ENCODE peak calls at places on chromosome 22, in seven cellular contexts. F, H, R, S, D, M and A are unnamed samples.

GRCh38 chr22:25403752-25404471 is 160.6 kb upstream of the GRK3 start:
- DNase-seq in F (no peak), H (peak), R (no peak), S (no peak), D (no peak), M (no peak), A (no peak)

GRCh38 chr22:38416621-38417251 is 38.3 kb downstream of the KCNJ4 start:
- DNase-seq in F (no peak), H (no peak), R (no peak), S (no peak), D (peak), M (no peak), A (no peak)

GRCh38 chr22:41001722-41002122 is 50.5 kb downstream of the RBX1 start:
- DNase-seq in F (no peak), H (peak), R (no peak), S (no peak), D (no peak), M (no peak), A (peak)

GRCh38 chr22:23078462-23078787 is 8.1 kb downstream of the GNAZ start:
- DNase-seq in F (no peak), H (no peak), R (no peak), S (no peak), D (no peak), M (no peak), A (no peak)

GRCh38 chr22:33983558-33983957 is 63.3 kb upstream of the LARGE1 start:
- DNase-seq in F (no peak), H (no peak), R (no peak), S (no peak), D (no peak), M (no peak), A (no peak)

GRCh38 chr22:47215851-47216250 is 453.4 kb downstream of the TBC1D22A start:
- DNase-seq in F (no peak), H (no peak), R (no peak), S (no peak), D (peak), M (peak), A (no peak)

GRCh38 chr22:27628341-27628740 is 173.2 kb downstream of the MN1 start:
- DNase-seq in F (no peak), H (no peak), R (no peak), S (no peak), D (no peak), M (no peak), A (no peak)

GRCh38 chr22:46432164-46433068 is 96.9 kb downstream of the TRMU start:
- DNase-seq in F (peak), H (no peak), R (no peak), S (no peak), D (no peak), M (peak), A (no peak)

GRCh38 chr22:38925571-38926041 is 31.8 kb upstream of the APOBEC3A start:
- DNase-seq in F (no peak), H (peak), R (no peak), S (no peak), D (peak), M (no peak), A (no peak)

GRCh38 chr22:40040927-40041326 is 46.2 kb downstream of the FAM83F start:
- DNase-seq in F (no peak), H (no peak), R (peak), S (no peak), D (peak), M (no peak), A (no peak)

GRCh38 chr22:47016636-47017035 is 254.2 kb downstream of the TBC1D22A start:
- DNase-seq in F (no peak), H (no peak), R (no peak), S (no peak), D (peak), M (no peak), A (no peak)

GRCh38 chr22:21652547-21653545 is 10.7 kb downstream of the SDF2L1 start:
- DNase-seq in F (peak), H (no peak), R (no peak), S (no peak), D (no peak), M (no peak), A (no peak)

GRCh38 chr22:24937114-24937513 is 9.4 kb downstream of the LHFPL7 start:
- DNase-seq in F (no peak), H (no peak), R (no peak), S (no peak), D (no peak), M (no peak), A (no peak)

DNA sequence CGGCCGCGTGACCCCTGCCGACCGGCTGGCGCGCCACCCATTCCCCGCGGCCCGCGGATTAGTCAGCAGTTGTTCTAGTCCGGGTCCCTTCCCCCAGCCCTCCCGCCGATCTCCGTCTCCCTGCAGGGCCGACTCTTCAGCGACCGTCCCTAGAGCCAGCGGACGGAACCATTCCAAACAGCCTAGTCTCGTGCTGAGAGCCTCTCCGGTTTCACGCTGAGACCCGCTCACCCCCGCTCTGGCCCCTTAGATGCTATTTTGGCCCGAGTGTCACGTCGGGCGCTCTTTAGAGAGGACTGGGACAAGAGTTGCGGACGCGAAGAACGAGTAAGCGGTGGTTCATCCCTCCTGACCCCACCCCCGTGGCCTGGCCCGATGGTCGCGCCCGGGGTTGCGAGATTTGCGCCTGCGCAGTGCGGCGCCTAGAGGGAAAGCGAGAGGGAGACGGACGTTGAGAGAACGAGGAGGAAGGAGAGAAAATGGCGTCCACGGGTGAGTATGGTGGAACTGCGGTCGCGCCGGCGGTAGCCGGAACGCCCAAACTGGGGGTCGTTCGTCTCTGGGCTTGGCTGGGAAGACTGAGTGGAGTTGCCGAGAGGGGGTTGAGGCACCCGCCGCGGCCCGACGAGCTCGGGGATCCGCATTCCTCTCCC is at the start of the genes EWSR1 and RHBDD3:
- DNase-seq in F (peak), H (peak), R (peak), S (peak), D (peak), M (peak), A (peak)
- TF ChIP-seq POLR2A in F (peak), H (peak), R (peak), S (peak), D (no peak), M (peak), A (peak)

GRCh38 chr22:29110946-29111345 is 38.1 kb downstream of the KREMEN1 start:
- DNase-seq in F (no peak), H (no peak), R (no peak), S (no peak), D (no peak), M (no peak), A (no peak)

GRCh38 chr22:29108137-29108536 is 35.3 kb downstream of the KREMEN1 start:
- DNase-seq in F (no peak), H (peak), R (no peak), S (peak), D (no peak), M (no peak), A (peak)

GRCh38 chr22:29112102-29112501 is 39.3 kb downstream of the KREMEN1 start:
- DNase-seq in F (no peak), H (no peak), R (no peak), S (no peak), D (no peak), M (no peak), A (no peak)

GRCh38 chr22:29112680-29113079 is 39.8 kb downstream of the KREMEN1 start:
- DNase-seq in F (no peak), H (peak), R (no peak), S (no peak), D (no peak), M (no peak), A (no peak)

GRCh38 chr22:29109853-29110252 is 37.0 kb downstream of the KREMEN1 start:
- DNase-seq in F (no peak), H (peak), R (no peak), S (no peak), D (no peak), M (no peak), A (no peak)
- TF ChIP-seq POLR2A in F (no peak), H (no peak), R (no peak), S (no peak), D (no peak), M (no peak), A (no peak)

DNA sequence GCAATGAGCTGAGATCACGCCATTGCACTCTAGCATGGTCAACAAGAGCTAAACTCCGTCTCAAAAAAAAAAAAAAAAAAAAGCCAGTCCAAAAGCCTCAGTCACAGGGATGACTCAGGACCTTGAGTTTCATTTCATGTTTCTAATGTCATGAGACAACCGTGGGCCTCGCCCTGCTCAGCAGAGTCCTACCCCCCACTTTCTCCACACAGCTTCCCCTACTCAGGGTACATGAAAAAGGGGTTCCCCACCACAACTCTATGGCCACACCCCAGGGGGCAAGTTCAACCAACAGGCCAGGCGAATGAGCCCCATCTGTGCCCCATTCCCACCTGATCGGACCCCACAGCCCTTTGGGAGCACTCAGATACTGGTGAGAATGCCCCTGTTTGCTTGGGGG is 24.3 kb upstream of the ADA2 start:
- DNase-seq in F (no peak), H (no peak), R (no peak), S (no peak), D (no peak), M (peak), A (peak)
- TF ChIP-seq POLR2A in F (no peak), H (no peak), R (no peak), S (no peak), D (no peak), M (no peak), A (no peak)

DNA sequence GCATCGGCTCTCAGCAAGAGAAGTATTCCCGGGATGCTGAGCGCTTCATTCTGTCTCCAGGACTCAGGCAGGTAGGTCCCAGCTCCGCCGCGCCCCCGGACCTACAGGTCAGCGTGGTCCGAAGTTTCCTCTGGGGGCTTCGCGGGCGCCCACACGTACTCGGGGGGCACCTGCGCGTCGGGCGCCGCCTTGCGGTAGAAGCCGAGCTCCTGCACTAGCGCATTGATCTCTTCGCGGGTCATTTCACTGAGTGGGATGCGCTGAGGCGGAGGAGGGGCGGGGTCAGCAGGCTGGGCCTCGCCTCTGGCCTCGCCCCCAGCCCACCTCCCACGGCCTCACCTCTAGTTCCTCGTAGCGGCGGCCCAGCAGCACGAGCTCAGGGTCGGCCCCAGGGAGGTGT is 2.5 kb downstream of the SELENOM start:
- DNase-seq in F (peak), H (no peak), R (no peak), S (no peak), D (peak), M (no peak), A (no peak)
- TF ChIP-seq POLR2A in F (no peak), H (no peak), R (no peak), S (no peak), D (no peak), M (no peak), A (no peak)

GRCh38 chr22:36386351-36386899 is 1.3 kb downstream of the MYH9 start:
- DNase-seq in F (no peak), H (no peak), R (no peak), S (no peak), D (no peak), M (peak), A (no peak)
- TF ChIP-seq POLR2A in F (no peak), H (no peak), R (no peak), S (no peak), D (no peak), M (no peak), A (no peak)

DNA sequence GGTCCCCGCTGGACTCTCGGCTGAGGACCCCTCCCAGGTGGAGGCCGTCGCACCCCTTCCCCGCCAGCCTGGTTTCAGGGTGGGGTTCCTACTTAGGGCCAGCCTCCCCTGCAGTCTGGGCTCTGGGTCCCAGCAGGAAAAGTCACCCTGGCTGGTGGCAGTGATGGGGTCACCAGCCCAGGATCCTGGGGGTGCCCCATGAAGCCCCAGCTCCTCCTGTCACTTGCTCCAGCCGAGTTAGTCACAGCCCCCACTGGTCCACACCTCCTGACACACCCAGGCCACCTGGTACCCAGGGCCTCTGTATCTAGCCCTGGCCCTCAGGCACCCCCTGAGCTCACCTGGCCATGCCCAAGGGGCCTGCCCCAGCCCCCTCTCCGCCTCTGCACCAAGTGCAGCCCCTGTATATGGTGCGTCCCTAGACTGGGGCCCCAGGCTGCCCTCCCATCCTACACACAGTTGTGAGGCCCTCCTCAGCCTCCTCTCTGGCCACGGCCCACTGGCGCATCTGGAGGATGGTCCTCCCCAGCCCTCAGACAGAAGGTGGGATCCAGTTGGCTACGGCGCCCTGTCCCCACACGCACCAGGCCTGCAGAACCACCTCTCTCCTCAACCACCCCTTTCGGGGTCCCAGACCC is 6.7 kb downstream of the PLXNB2 start:
- DNase-seq in F (no peak), H (no peak), R (no peak), S (no peak), D (no peak), M (no peak), A (no peak)
- TF ChIP-seq POLR2A in F (no peak), H (no peak), R (no peak), S (no peak), D (no peak), M (no peak), A (no peak)

DNA sequence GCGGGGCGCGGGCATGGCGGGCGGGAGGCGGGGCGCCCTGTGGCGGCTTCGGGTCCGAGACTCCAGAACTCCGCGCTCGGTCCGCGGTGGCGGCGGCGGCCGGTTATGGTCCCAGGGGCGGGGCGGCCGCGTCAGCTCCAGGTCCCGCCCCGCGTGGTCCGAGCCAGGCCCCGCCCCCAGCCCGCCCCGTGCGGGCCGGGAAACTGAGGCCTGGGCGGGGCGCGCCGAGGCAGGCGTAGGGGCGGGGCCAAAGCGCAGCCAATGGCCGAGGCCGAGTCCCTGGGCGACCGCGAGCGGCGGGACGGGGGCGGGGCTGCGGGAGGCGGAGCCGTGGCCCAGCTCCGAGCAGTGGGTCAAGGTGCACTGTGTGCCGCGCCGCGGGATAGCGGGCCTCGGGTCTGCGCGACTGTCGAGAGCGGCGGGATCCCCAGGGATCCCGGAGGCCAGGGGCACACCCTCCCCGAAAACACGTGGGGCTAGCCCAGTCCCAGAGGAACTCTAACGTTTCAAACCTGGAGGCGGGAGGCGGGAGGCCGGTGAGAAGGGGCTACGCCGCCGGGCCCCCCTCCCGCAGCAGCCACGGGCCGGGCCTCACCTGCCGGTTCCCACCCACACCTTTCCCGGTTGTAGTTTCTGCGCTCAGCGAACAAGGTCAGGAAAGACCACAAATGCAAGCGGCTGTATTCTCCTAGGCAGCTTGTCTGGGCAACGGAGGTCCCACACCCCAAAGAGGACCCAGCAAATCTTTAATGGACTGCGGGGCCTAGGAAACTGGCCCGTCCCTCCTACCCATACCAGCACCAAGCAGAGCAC is at the start of gene SLC25A1:
- DNase-seq in F (peak), H (peak), R (peak), S (peak), D (peak), M (peak), A (peak)
- TF ChIP-seq POLR2A in F (no peak), H (peak), R (peak), S (peak), D (no peak), M (peak), A (peak)

GRCh38 chr22:42649261-42650056 is at the start of gene CYB5R3:
- DNase-seq in F (peak), H (peak), R (peak), S (peak), D (peak), M (peak), A (peak)
- TF ChIP-seq POLR2A in F (no peak), H (no peak), R (no peak), S (no peak), D (no peak), M (peak), A (peak)

GRCh38 chr22:36325163-36326031 is 62.4 kb downstream of the MYH9 start:
- DNase-seq in F (no peak), H (peak), R (peak), S (no peak), D (peak), M (no peak), A (no peak)
- TF ChIP-seq POLR2A in F (no peak), H (peak), R (no peak), S (no peak), D (no peak), M (no peak), A (no peak)

GRCh38 chr22:45163417-45164216 is at the start of gene NUP50:
- DNase-seq in F (peak), H (peak), R (peak), S (peak), D (peak), M (peak), A (peak)
- TF ChIP-seq POLR2A in F (peak), H (peak), R (peak), S (peak), D (no peak), M (no peak), A (peak)